ENCODE peak calls at places on chromosomes 1 and 21, in seven cellular contexts. T is OCI-LY7, R is GM06990, K is colonic mucosa, S is fibroblast of pulmonary artery, C is esophagus muscularis mucosa, G is prostate gland. M is an unnamed sample.

GRCh38 chr1:54614024-54614423 is 9.3 kb downstream of the FAM151A start:
- DNase-seq in T (no peak), R (no peak), K (no peak), S (no peak), C (no peak), G (no peak), M (no peak)

GRCh38 chr1:214935258-214935657 is 147.3 kb upstream of the KCNK2 start:
- DNase-seq in T (no peak), R (no peak), K (no peak), S (no peak), C (no peak), G (no peak), M (no peak)

GRCh38 chr1:171488190-171488929 is 3.0 kb downstream of the PRRC2C start:
- DNase-seq in T (no peak), R (no peak), K (no peak), S (no peak), C (no peak), G (peak; percentile 5), M (no peak)

GRCh38 chr1:237976345-237976744 is 85.6 kb upstream of the ZP4 start:
- DNase-seq in T (no peak), R (no peak), K (no peak), S (no peak), C (no peak), G (no peak), M (no peak)

GRCh38 chr1:107357381-107357780 is 216.5 kb downstream of the NTNG1 start:
- DNase-seq in T (no peak), R (no peak), K (no peak), S (no peak), C (no peak), G (no peak), M (no peak)

GRCh38 chr1:84299536-84300260 is 1.8 kb upstream of the SAMD13 start:
- DNase-seq in T (no peak), R (no peak), K (peak; percentile 45), S (peak; percentile 35), C (no peak), G (no peak), M (no peak)

GRCh38 chr1:16233431-16233830 is 3.6 kb downstream of the CPLANE2 start:
- DNase-seq in T (no peak), R (no peak), K (no peak), S (no peak), C (no peak), G (no peak), M (no peak)

GRCh38 chr1:7552402-7552801 is 218.7 kb upstream of the VAMP3 start:
- DNase-seq in T (no peak), R (no peak), K (no peak), S (peak; percentile 89), C (no peak), G (no peak), M (no peak)

GRCh38 chr1:234466945-234467344 is 12.0 kb downstream of the TARBP1 start:
- DNase-seq in T (no peak), R (no peak), K (no peak), S (no peak), C (no peak), G (no peak), M (no peak)

GRCh38 chr21:42562258-42562657 is 48.6 kb downstream of the SLC37A1 start:
- DNase-seq in T (peak; percentile 62), R (no peak), K (no peak), S (no peak), C (no peak), G (no peak), M (no peak)

GRCh38 chr1:75908717-75909152 is 23.5 kb downstream of the ASB17 start:
- DNase-seq in T (peak; percentile 16), R (peak; percentile 46), K (no peak), S (peak; percentile 71), C (no peak), G (no peak), M (peak; percentile 11)

GRCh38 chr1:193850745-193851144 is 664.3 kb upstream of the B3GALT2 start:
- DNase-seq in T (no peak), R (no peak), K (no peak), S (no peak), C (no peak), G (no peak), M (no peak)

GRCh38 chr1:185846672-185847440 is 112.7 kb downstream of the HMCN1 start:
- DNase-seq in T (no peak), R (no peak), K (no peak), S (peak; percentile 62), C (no peak), G (no peak), M (no peak)

GRCh38 chr1:181062800-181063428 is 25.6 kb upstream of the IER5 start:
- DNase-seq in T (no peak), R (peak; percentile 61), K (no peak), S (no peak), C (no peak), G (no peak), M (peak; percentile 39)

GRCh38 chr1:220306339-220306738 is 34.1 kb upstream of the RAB3GAP2 start:
- DNase-seq in T (no peak), R (no peak), K (no peak), S (no peak), C (no peak), G (no peak), M (no peak)

GRCh38 chr1:56509713-56510641 is 69.4 kb downstream of the PLPP3 start:
- DNase-seq in T (no peak), R (no peak), K (no peak), S (no peak), C (no peak), G (no peak), M (no peak)

GRCh38 chr1:65281846-65282245 is 27.5 kb upstream of the DNAJC6 start:
- DNase-seq in T (peak; percentile 79), R (no peak), K (no peak), S (no peak), C (no peak), G (no peak), M (no peak)

GRCh38 chr1:246528933-246529731 is 22.1 kb upstream of the SMYD3 start:
- DNase-seq in T (no peak), R (no peak), K (no peak), S (no peak), C (no peak), G (no peak), M (no peak)

GRCh38 chr1:168180148-168180524 is 1.4 kb downstream of the TIPRL start:
- DNase-seq in T (peak; percentile 11), R (no peak), K (peak; percentile 22), S (no peak), C (no peak), G (no peak), M (no peak)

DNA sequence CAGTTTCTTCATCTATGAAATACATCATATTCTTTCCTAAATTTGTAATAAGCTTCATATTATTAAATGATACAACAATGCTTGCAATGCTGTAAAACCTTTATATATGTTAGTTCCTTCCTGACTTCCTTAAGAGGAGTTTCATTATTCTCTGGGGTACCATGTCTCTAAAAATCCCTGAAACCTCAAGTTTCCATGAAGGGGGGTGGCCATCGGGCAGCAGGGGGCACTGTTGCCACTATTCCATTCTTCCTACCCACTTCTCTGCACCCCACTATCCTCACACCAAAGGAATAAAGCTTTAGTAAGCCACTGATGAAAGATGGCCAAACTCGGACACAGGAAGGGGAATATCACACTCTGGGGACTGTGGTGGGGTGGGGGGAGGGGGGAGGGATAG is 9.0 kb upstream of the DMRTB1 start:
- DNase-seq in T (no peak), R (no peak), K (no peak), S (no peak), C (no peak), G (no peak), M (no peak)
- TF ChIP-seq CTCF in T (peak; percentile 69), R (peak; percentile 44), K (no peak), S (peak; percentile 33), C (no peak), G (no peak), M (peak; percentile 40)

GRCh38 chr1:85581138-85581801 is 709 bp downstream of the CCN1 start:
- DNase-seq in T (no peak), R (peak; percentile 57), K (peak; percentile 85), S (peak; percentile 89), C (peak; percentile 93), G (peak; percentile 80), M (peak; percentile 52)
- H3K4me3 ChIP-seq in T (no peak overlapping the region), R (no peak overlapping the region), K (peak overlapping the region; percentile 69), S (peak overlapping the region; percentile 94), C (peak overlapping the region; percentile 86), G (peak overlapping the region; percentile 85), M (peak overlapping the region; percentile 93)

GRCh38 chr1:208242829-208243521 is 1.2 kb downstream of the PLXNA2 start:
- DNase-seq in T (no peak), R (peak; percentile 43), K (no peak), S (no peak), C (no peak), G (no peak), M (no peak)
- TF ChIP-seq CTCF in T (no peak), R (no peak), K (no peak), S (no peak), C (peak; percentile 19), G (no peak), M (no peak)

DNA sequence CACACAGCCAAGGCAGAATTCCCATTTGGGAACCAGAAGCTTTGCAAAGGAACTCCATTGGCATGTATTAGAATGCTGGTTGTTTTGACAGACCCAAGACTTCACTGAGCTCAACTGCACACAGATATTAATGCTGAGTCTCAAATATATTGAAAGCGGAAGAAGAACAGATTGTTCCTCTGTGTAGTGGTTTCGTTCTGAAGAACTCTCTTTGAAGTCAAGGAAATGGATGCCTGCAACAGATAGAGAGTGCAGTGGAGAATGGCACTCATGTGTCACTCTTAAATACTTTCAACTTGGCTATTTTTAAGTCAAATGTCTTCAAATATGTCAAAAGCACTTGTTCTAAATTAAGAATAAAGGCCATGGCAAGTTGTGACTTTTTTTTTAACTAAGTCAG is 387.5 kb downstream of the LTN1 start:
- DNase-seq in T (peak; percentile 83), R (peak; percentile 20), K (no peak), S (no peak), C (no peak), G (no peak), M (no peak)
- H3K4me3 ChIP-seq in T (peak overlapping the region; percentile 25), R (no peak overlapping the region), K (no peak overlapping the region), S (no peak overlapping the region), C (no peak overlapping the region), G (no peak overlapping the region), M (no peak overlapping the region)

GRCh38 chr1:3898994-3899775 is 887 bp downstream of the C1orf174 start:
- DNase-seq in T (peak; percentile 36), R (no peak), K (no peak), S (no peak), C (no peak), G (no peak), M (no peak)
- TF ChIP-seq CTCF in T (no peak), R (peak; percentile 24), K (no peak), S (peak; percentile 6), C (no peak), G (no peak), M (peak; percentile 16)

DNA sequence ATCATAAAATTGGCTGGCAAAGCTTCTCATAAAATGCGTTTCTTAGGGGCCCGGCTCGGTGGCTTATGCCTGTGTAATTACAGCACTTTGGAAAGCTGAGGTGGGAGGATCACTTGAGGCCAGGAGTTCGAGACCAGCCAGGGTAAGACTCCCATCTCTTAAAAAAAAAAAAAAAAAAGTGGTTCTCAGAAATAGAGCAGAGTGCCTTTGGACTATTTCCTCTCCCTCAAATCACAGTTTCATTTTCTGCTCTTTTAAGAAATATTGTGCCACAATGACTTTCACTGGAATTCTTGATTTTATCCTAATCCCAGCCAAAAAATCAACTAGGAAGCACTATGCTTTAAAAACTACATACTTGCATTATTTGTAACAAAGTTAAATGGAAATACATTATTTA is 13.3 kb downstream of the HSF2BP start:
- DNase-seq in T (no peak), R (no peak), K (peak; percentile 26), S (no peak), C (no peak), G (no peak), M (no peak)
- H3K4me3 ChIP-seq in T (peak overlapping the region; percentile 8), R (no peak overlapping the region), K (no peak overlapping the region), S (no peak overlapping the region), C (no peak overlapping the region), G (no peak overlapping the region), M (no peak overlapping the region)

M was measured in AG04450.